ENCODE peak calls at places on chromosomes 7 and 10, in seven cellular contexts. K, T, Y, U, P, Q and R are unnamed samples.

GRCh38 chr7:25964483-25964961 is 187.5 kb upstream of the NFE2L3 start:
- DNase-seq in K (no peak), Y (no peak), T (no peak), U (no peak), P (no peak), Q (no peak), R (no peak)

GRCh38 chr7:142556745-142557144 is 192.5 kb upstream of the PRSS1 start:
- DNase-seq in K (peak), T (peak), Q (peak), Y (no peak), U (peak), P (peak), R (no peak)

GRCh38 chr10:114026189-114027040 is 17.3 kb upstream of the ADRB1 start:
- DNase-seq in K (no peak), Q (no peak), P (no peak), T (peak), Y (no peak), U (peak), R (no peak)

GRCh38 chr10:92993671-92994304 is 66.8 kb upstream of the CYP26C1 start:
- DNase-seq in Y (no peak), T (no peak), P (no peak), U (no peak), Q (no peak), K (no peak), R (peak)

GRCh38 chr7:13198036-13198435 is 510.6 kb downstream of the ARL4A start:
- DNase-seq in P (no peak), K (no peak), Q (no peak), Y (no peak), T (no peak), U (no peak), R (no peak)

GRCh38 chr7:32093415-32094408 is 23.5 kb upstream of the PDE1C start:
- DNase-seq in Y (no peak), U (peak), K (no peak), T (peak), P (peak), Q (no peak), R (no peak)

GRCh38 chr10:87844837-87845623 is 18.3 kb downstream of the KLLN start:
- DNase-seq in U (no peak), K (no peak), Q (no peak), T (no peak), Y (no peak), P (no peak), R (no peak)

GRCh38 chr7:158074896-158075632 is 512.6 kb downstream of the PTPRN2 start:
- DNase-seq in U (no peak), Y (no peak), Q (no peak), T (no peak), P (no peak), K (peak), R (no peak)

GRCh38 chr7:159227433-159227832 is 82.8 kb upstream of the VIPR2 start:
- DNase-seq in Q (no peak), T (no peak), K (no peak), P (no peak), Y (no peak), U (no peak), R (no peak)

GRCh38 chr10:79387466-79387973 is 40.3 kb downstream of the PPIF start:
- DNase-seq in U (no peak), K (no peak), T (no peak), Q (no peak), Y (no peak), P (peak), R (no peak)

GRCh38 chr10:26318672-26319071 is 102.1 kb downstream of the GAD2 start:
- DNase-seq in Q (peak), Y (no peak), K (no peak), U (no peak), T (no peak), P (no peak), R (no peak)

GRCh38 chr10:44498222-44498621 is 113.3 kb upstream of the CXCL12 start:
- DNase-seq in Y (no peak), U (no peak), T (no peak), K (no peak), P (no peak), Q (no peak), R (no peak)

GRCh38 chr7:16347461-16348192 is 73.7 kb downstream of the CRPPA start:
- DNase-seq in Q (no peak), U (no peak), P (no peak), Y (no peak), K (peak), T (no peak), R (no peak)

GRCh38 chr10:91860885-91861284 is 48.4 kb downstream of the FGFBP3 start:
- DNase-seq in K (no peak), Q (no peak), P (no peak), T (no peak), U (no peak), Y (no peak), R (no peak)

GRCh38 chr10:72523062-72523461 is 102.8 kb downstream of the MICU1 start:
- DNase-seq in U (no peak), Q (no peak), T (no peak), Y (no peak), K (no peak), P (no peak), R (no peak)

GRCh38 chr10:88707429-88708110 is 1.5 kb downstream of the LIPK start:
- DNase-seq in K (no peak), Y (peak), Q (no peak), T (peak), P (no peak), U (peak), R (no peak)

GRCh38 chr7:148173296-148173695 is 417.3 kb upstream of the C7orf33 start:
- DNase-seq in P (no peak), U (no peak), T (no peak), K (no peak), Y (no peak), Q (no peak), R (no peak)

GRCh38 chr7:33882040-33882800 is 23.1 kb upstream of the BMPER start:
- DNase-seq in Q (no peak), Y (no peak), P (no peak), T (no peak), K (no peak), U (peak), R (no peak)

GRCh38 chr10:48464871-48465736 is 139.8 kb downstream of the ARHGAP22 start:
- DNase-seq in U (no peak), K (no peak), T (no peak), P (peak), Q (no peak), Y (no peak), R (no peak)

GRCh38 chr7:133275441-133276105 is 22.7 kb downstream of the EXOC4 start:
- DNase-seq in Q (no peak), U (no peak), T (no peak), Y (no peak), P (no peak), K (no peak), R (no peak)

GRCh38 chr7:18976715-18977466 is 140.5 kb downstream of the TWIST1 start:
- DNase-seq in K (no peak), T (no peak), Q (no peak), P (no peak), Y (no peak), U (no peak), R (no peak)

GRCh38 chr7:149690688-149691446 is 82.5 kb downstream of the ZNF467 start:
- DNase-seq in T (peak), K (peak), U (peak), P (no peak), Y (peak), Q (peak), R (no peak)

GRCh38 chr10:49768329-49768728 is 6.2 kb upstream of the OGDHL start:
- DNase-seq in P (no peak), Q (no peak), Y (no peak), T (no peak), K (no peak), U (no peak), R (no peak)

GRCh38 chr7:43535810-43536585 is 46.9 kb upstream of the STK17A start:
- DNase-seq in P (no peak), K (no peak), T (peak), Q (no peak), Y (no peak), U (peak), R (no peak)

GRCh38 chr10:100006241-100006886 is 3.4 kb downstream of the DNMBP start:
- DNase-seq in T (peak), U (peak), K (peak), Y (no peak), P (no peak), Q (no peak), R (no peak)

GRCh38 chr10:77925795-77926565 is 575 bp downstream of the DLG5 start:
- DNase-seq in Q (peak), K (peak), P (peak), U (peak), Y (peak), T (peak), R (peak)

GRCh38 chr10:71086439-71087080 is 125.8 kb upstream of the UNC5B start:
- DNase-seq in T (no peak), K (no peak), U (no peak), P (peak), Q (no peak), Y (no peak), R (no peak)

GRCh38 chr7:156504687-156505545 is 135.7 kb upstream of the RNF32 start:
- DNase-seq in P (no peak), Q (no peak), T (no peak), Y (no peak), K (no peak), U (no peak), R (no peak)

GRCh38 chr7:158710651-158711102 is 6.1 kb upstream of the NCAPG2 start:
- DNase-seq in T (peak), P (no peak), K (peak), U (peak), Q (no peak), Y (no peak), R (no peak)

GRCh38 chr7:82044497-82045080 is 274.7 kb upstream of the HGF start:
- DNase-seq in U (peak), T (no peak), Q (no peak), K (peak), Y (peak), P (no peak), R (peak)